ENCODE peak calls at places on chromosome 5, in four cellular contexts. B is astrocyte, W is IMR-90, T is heart right ventricle. E is an unnamed sample. For H3K4me1, the result is how much of the 10 kb centered on the place peaks cover.

GRCh38 chr5:4480528-4481404 is 659.4 kb upstream of the ADAMTS16 start:
- DNase-seq in B (no peak), T (no peak), W (no peak), E (no peak)

GRCh38 chr5:17428176-17428800 is 69.7 kb upstream of the TAF11L2 start:
- DNase-seq in T (no peak), B (no peak), W (no peak), E (no peak)

GRCh38 chr5:72661405-72661804 is 154.2 kb upstream of the ZNF366 start:
- DNase-seq in B (peak), T (no peak), W (peak), E (peak)

GRCh38 chr5:88813805-88814584 is 69.0 kb downstream of the MEF2C start:
- DNase-seq in W (no peak), B (no peak), T (no peak), E (no peak)

GRCh38 chr5:96968074-96968473 is 32.2 kb downstream of the LNPEP start:
- DNase-seq in T (no peak), B (peak), W (peak), E (peak)

GRCh38 chr5:32275421-32275765 is 37.3 kb downstream of the MTMR12 start:
- DNase-seq in W (no peak), B (no peak), T (no peak), E (peak)

GRCh38 chr5:139650689-139651501 is 2.7 kb downstream of the CXXC5 start:
- DNase-seq in B (no peak), W (no peak), T (peak), E (peak)

GRCh38 chr5:14705556-14705955 is 41.0 kb downstream of the OTULIN start:
- DNase-seq in T (no peak), B (no peak), W (no peak), E (no peak)

GRCh38 chr5:157740211-157740610 is 3.3 kb upstream of the LSM11 start:
- DNase-seq in W (no peak), B (no peak), T (no peak), E (peak)

GRCh38 chr5:107483625-107484024 is 187.1 kb downstream of the EFNA5 start:
- DNase-seq in W (no peak), B (no peak), T (no peak), E (no peak)

GRCh38 chr5:142800776-142801494 is 30.8 kb downstream of the ARHGAP26 start:
- DNase-seq in B (no peak), T (no peak), W (no peak), E (no peak)

GRCh38 chr5:115489725-115490124 is 54.9 kb downstream of the FEM1C start:
- DNase-seq in T (no peak), B (no peak), W (no peak), E (no peak)

GRCh38 chr5:115487750-115488149 is 56.8 kb downstream of the FEM1C start:
- DNase-seq in W (no peak), T (no peak), B (no peak), E (no peak)

GRCh38 chr5:115486728-115487127 is 57.8 kb downstream of the FEM1C start:
- DNase-seq in W (no peak), T (no peak), B (no peak), E (no peak)

GRCh38 chr5:115487168-115487567 is 57.4 kb downstream of the FEM1C start:
- DNase-seq in T (no peak), W (no peak), B (no peak), E (no peak)

DNA sequence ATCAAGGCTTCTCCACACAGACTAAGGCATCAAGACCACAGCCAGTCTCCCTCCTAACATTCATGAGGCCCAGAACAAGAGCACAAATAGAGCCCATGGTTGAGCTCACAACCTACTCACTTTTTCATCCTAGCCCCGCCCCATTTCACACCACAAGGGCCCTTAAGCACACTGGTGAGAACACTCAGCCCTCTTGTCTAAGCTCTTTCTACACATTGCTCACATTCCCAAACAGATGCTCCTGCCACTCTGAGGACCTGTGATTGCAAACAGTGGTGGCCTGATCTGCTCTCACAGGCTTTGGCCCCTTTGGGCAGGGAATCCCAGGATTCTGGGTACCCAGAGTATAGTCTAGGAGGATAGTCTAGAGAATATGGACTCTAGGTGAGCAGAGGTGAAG is 54.0 kb downstream of the FEM1C start:
- DNase-seq in B (no peak), T (no peak), W (no peak), E (no peak)
- H3K4me1 ChIP-seq in B (under half), T (under half), W (under half), E (under half)

GRCh38 chr5:80250801-80251200 is 5.0 kb downstream of the SERINC5 start:
- DNase-seq in W (no peak), B (no peak), T (no peak), E (no peak)
- H3K4me1 ChIP-seq in W (under half), B (half or more), T (half or more), E (under half)

GRCh38 chr5:149916317-149917072 is 28.1 kb downstream of the PDE6A start:
- DNase-seq in T (no peak), W (no peak), B (no peak), E (no peak)

GRCh38 chr5:149921597-149921996 is 23.0 kb downstream of the PDE6A start:
- DNase-seq in T (no peak), W (no peak), B (no peak), E (no peak)

GRCh38 chr5:149913449-149914419 is 30.9 kb downstream of the PDE6A start:
- DNase-seq in W (no peak), B (no peak), T (no peak), E (no peak)

GRCh38 chr5:149915392-149916260 is 29.0 kb downstream of the PDE6A start:
- DNase-seq in T (no peak), W (no peak), B (peak), E (no peak)

DNA sequence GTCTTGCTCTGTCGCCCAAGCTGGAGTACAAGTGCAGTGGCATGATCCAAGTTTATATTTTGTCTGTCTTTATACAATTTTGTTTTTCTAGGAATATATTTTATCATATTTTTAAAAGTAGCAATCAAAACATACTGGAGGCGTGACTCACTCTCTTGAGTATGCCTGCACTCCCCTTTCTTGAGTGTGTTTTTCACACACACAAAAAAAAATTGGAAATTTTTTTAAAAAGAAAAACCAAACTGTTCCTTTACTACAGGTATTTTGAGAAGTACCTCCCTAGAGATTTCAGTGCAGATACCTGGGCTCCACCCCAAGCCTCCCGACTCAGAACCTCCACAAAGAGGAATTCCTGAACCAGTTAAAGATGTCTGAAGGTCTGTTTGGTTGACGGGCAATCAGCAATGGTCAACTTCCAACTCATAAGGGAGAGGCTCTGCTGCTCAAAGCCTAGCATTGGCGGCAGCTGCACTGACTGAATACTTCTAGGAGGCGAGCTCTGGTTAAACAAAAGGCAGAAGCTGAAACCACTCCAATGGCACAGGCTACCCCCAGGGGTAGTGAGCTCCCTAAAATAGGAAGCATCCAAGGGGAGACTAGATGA is 27.4 kb downstream of the PDE6A start:
- DNase-seq in W (peak), B (no peak), T (no peak), E (no peak)
- H3K4me1 ChIP-seq in W (under half), B (under half), T (under half), E (under half)

GRCh38 chr5:81393783-81394718 is at the start of gene ACOT12:
- DNase-seq in B (peak), T (no peak), W (peak), E (peak)
- H3K4me1 ChIP-seq in B (under half), T (under half), W (under half), E (under half)

GRCh38 chr5:127508644-127509373 is 8.6 kb upstream of the PRRC1 start:
- DNase-seq in W (no peak), T (no peak), B (no peak), E (no peak)
- H3K4me1 ChIP-seq in W (under half), T (under half), B (under half), E (under half)